ENCODE peak calls at places on chromosomes 7 and 10, in four cellular contexts. Q is transverse colon, L is suprapubic skin, V is GM06990. T is an unnamed sample.

GRCh38 chr7:70940597-70940996 is 191.3 kb upstream of the GALNT17 start:
- DNase-seq in Q (no peak), L (no peak), V (no peak), T (no peak)

GRCh38 chr7:2870471-2870941 is 26.4 kb upstream of the GNA12 start:
- DNase-seq in Q (peak; percentile 61), L (peak; percentile 84), V (no peak), T (peak; percentile 48)

GRCh38 chr7:28483868-28484267 is 71.5 kb downstream of the CREB5 start:
- DNase-seq in Q (no peak), L (no peak), V (no peak), T (no peak)

GRCh38 chr10:33901166-33901565 is 566.7 kb upstream of the NRP1 start:
- DNase-seq in Q (no peak), L (no peak), V (no peak), T (no peak)

GRCh38 chr7:57250801-57251200 is 118.6 kb upstream of the ZNF479 start:
- DNase-seq in Q (no peak), L (no peak), V (no peak), T (no peak)

GRCh38 chr7:21407806-21408480 is 19.9 kb upstream of the SP4 start:
- DNase-seq in Q (no peak), L (no peak), V (no peak), T (no peak)

GRCh38 chr10:24720096-24720495 is 3.6 kb downstream of the ARHGAP21 start:
- DNase-seq in Q (no peak), L (no peak), V (no peak), T (no peak)

GRCh38 chr7:24936121-24936824 is 43.7 kb downstream of the OSBPL3 start:
- DNase-seq in Q (no peak), L (no peak), V (no peak), T (no peak)

GRCh38 chr7:19107392-19108147 is 9.9 kb downstream of the TWIST1 start:
- DNase-seq in Q (no peak), L (peak; percentile 78), V (no peak), T (no peak)

GRCh38 chr7:381211-382117 is 91.5 kb downstream of the FOXL3 start:
- DNase-seq in Q (no peak), L (no peak), V (no peak), T (no peak)

GRCh38 chr7:1914743-1915142 is 244.7 kb downstream of the ELFN1 start:
- DNase-seq in Q (no peak), L (no peak), V (no peak), T (no peak)

GRCh38 chr7:92693519-92693918 is 103.3 kb upstream of the FAM133B start:
- DNase-seq in Q (no peak), L (no peak), V (no peak), T (no peak)

GRCh38 chr10:29749150-29749549 is 114.4 kb upstream of the SVIL start:
- DNase-seq in Q (no peak), L (no peak), V (no peak), T (no peak)

GRCh38 chr10:30502266-30503058 is 68.5 kb downstream of the MAP3K8 start:
- DNase-seq in Q (peak; percentile 43), L (no peak), V (peak; percentile 64), T (no peak)

GRCh38 chr7:46244752-46245151 is 323.7 kb upstream of the IGFBP3 start:
- DNase-seq in Q (no peak), L (no peak), V (no peak), T (no peak)

GRCh38 chr7:28005075-28005847 is 175.3 kb downstream of the JAZF1 start:
- DNase-seq in Q (no peak), L (no peak), V (no peak), T (no peak)

GRCh38 chr7:127941471-127941870 is 89.8 kb downstream of the LRRC4 start:
- DNase-seq in Q (no peak), L (no peak), V (no peak), T (no peak)

DNA sequence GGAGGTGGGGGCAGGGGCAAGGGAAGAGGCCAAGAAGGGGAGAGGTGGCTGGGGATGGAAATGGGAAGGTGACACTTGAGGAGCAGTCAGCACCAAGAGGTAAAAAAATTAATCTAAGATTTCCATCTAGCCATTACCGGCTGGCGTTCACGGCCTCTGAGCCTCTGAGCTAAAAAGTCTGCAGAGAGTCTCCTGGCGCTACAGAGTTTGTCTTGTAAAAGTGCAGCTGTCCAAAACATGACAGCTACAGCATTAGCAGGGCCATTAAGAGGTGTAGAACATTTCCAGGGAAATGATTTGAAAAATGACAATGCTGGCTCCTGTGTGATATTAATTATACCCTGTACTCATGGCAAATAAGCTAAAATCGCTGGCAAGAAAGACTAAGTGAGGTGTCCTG is 167.6 kb downstream of the LRMDA start:
- DNase-seq in Q (no peak), L (no peak), V (no peak), T (no peak)
- H3K4me3 ChIP-seq in Q (no peak overlapping the region), L (no peak overlapping the region), V (no peak overlapping the region), T (no peak overlapping the region)

DNA sequence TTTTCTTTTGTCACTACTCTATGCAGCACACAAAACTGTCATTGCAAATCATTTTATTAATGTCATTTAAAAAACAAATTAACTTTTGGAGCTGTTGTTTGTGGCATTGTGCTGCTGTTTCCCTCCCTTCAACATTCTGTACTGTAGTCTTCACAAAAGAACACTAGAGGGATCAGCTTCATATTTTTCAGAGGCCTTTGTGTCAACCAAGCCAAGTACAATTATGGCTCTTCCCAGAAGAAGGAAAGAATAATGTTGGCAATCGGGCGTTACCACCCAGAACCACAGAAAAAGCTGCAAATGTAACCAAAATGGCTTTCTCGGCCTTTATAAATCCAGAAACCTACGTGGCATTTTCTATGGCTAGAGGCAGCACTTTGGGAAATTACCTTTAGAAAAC is 98.9 kb upstream of the COL1A2 start:
- DNase-seq in Q (no peak), L (no peak), V (no peak), T (no peak)
- H3K4me3 ChIP-seq in Q (no peak overlapping the region), L (peak overlapping the region; percentile 16), V (no peak overlapping the region), T (no peak overlapping the region)

GRCh38 chr10:22246680-22247391 is 29.0 kb upstream of the EBLN1 start:
- DNase-seq in Q (no peak), L (no peak), V (no peak), T (no peak)

GRCh38 chr10:22250897-22251605 is 33.2 kb upstream of the EBLN1 start:
- DNase-seq in Q (no peak), L (no peak), V (no peak), T (no peak)

GRCh38 chr10:22245567-22245966 is 27.8 kb upstream of the EBLN1 start:
- DNase-seq in Q (no peak), L (no peak), V (no peak), T (no peak)

GRCh38 chr10:22244855-22245254 is 27.0 kb upstream of the EBLN1 start:
- DNase-seq in Q (no peak), L (no peak), V (no peak), T (no peak)

DNA sequence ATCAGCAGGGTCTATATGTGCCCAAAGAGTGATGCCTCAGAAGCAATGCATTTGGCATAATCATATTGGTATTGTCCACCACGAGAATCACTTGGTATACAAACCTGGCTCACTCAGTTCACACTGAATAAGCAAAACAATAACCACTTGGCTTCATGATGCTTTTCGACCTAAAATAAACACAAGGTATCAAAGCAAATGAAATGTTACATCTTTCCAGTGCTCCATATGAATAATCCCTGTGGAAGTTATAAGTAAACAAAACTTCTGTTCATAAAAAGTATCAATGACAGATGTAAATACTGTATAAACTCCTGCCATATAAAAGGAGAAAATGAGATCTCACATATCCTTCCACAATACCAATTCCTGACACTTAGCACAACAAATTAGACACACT is 29.8 kb upstream of the EBLN1 start:
- DNase-seq in Q (no peak), L (no peak), V (no peak), T (no peak)
- H3K4me3 ChIP-seq in Q (no peak overlapping the region), L (no peak overlapping the region), V (no peak overlapping the region), T (no peak overlapping the region)

DNA sequence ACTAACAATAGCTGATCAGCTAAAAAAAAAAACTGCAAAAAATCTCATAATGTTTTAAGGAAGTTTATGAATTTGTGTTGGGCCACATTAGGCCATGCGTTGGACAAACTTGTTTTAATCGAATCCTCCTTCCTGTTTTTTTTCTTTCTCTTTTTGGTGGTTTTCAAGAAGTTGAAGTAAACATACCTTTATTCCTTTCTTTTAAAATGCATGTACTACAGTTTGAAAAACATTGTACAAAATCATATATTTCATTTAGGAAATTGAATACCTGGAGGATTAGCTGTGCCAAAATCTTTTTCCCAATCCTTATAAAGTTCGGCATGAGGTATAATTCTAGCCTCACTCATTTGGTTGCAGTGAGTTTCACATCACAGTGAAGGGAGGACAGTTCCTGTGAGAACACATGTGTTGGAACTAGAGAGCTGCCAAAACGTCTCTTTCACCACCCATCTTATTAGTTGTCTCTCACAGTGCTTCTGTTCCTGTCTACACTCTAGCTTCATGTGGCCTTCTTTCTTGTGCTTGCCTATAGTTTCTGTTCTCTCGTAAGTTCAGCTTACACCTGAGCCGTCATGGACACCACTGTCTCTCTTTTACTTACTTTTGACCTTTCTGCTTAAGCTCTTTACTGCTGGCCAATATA is 37.7 kb downstream of the ZNRF2 start:
- DNase-seq in Q (no peak), L (no peak), V (peak; percentile 56), T (no peak)
- H3K4me3 ChIP-seq in Q (no peak overlapping the region), L (peak overlapping the region; percentile 26), V (peak overlapping the region; percentile 53), T (no peak overlapping the region)

DNA sequence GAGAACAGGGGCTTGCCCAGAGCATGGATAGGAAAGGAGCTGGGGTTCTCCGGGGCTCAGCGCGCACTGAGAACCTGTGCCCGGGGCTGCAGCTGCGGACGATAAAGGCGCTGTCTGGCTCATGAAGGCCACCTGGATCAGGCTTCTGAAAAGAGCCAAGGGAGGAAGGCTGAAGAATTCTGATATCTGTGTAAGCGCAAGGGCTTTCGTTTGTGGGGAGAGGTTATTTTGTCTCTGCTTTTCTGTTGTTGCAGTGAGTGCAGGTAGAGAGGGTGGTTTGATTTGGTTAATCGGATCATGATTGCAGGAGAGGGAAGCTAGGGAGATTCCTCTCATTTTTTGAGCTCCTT is 250.5 kb downstream of the NSUN6 start:
- DNase-seq in Q (peak; percentile 30), L (no peak), V (no peak), T (peak; percentile 48)
- H3K4me3 ChIP-seq in Q (peak overlapping the region; percentile 44), L (peak overlapping the region; percentile 1), V (no peak overlapping the region), T (peak overlapping the region; percentile 39)

GRCh38 chr10:127196955-127197432 is 603 bp upstream of the INSYN2A start:
- DNase-seq in Q (no peak), L (no peak), V (no peak), T (no peak)
- H3K4me3 ChIP-seq in Q (no peak overlapping the region), L (peak overlapping the region; percentile 61), V (no peak overlapping the region), T (no peak overlapping the region)

GRCh38 chr10:59175538-59176240 is 754 bp upstream of the PHYHIPL start:
- DNase-seq in Q (no peak), L (no peak), V (no peak), T (peak; percentile 56)
- H3K4me3 ChIP-seq in Q (peak overlapping the region; percentile 8), L (peak overlapping the region; percentile 49), V (no peak overlapping the region), T (peak overlapping the region; percentile 97)

GRCh38 chr7:108453320-108453719 is 2.9 kb downstream of the NRCAM start:
- DNase-seq in Q (no peak), L (no peak), V (no peak), T (no peak)
- H3K4me3 ChIP-seq in Q (no peak overlapping the region), L (no peak overlapping the region), V (no peak overlapping the region), T (no peak overlapping the region)

T was measured in Caco-2.